ENCODE peak calls at places on chromosomes 3 and 15, in four cellular contexts. E is heart left ventricle, K is BE2C, H is ovary. S is an unnamed sample. For H3K9me3 and H3K36me3, the result is how much of the 10 kb centered on the place peaks cover.

GRCh38 chr3:126749547-126749875 is 45.5 kb downstream of the CHCHD6 start:
- DNase-seq in H (no peak), E (no peak), K (no peak), S (no peak)

GRCh38 chr3:10933958-10934481 is 58.5 kb upstream of the SLC6A1 start:
- DNase-seq in H (no peak), E (no peak), K (no peak), S (peak)

GRCh38 chr3:174640932-174641331 is 218.2 kb upstream of the NAALADL2 start:
- DNase-seq in E (no peak), K (no peak), H (no peak), S (no peak)

GRCh38 chr3:51408021-51408420 is 16.9 kb downstream of the RBM15B start:
- DNase-seq in E (no peak), H (no peak), K (no peak), S (no peak)

GRCh38 chr15:55407631-55407948 is 569 bp downstream of the CCPG1 start:
- DNase-seq in K (no peak), E (no peak), H (no peak), S (peak)

GRCh38 chr15:72227720-72228119 is 3.3 kb downstream of the PKM start:
- DNase-seq in H (no peak), K (no peak), E (no peak), S (no peak)

GRCh38 chr15:51004103-51004536 is 90.6 kb downstream of the TNFAIP8L3 start:
- DNase-seq in H (no peak), E (no peak), K (no peak), S (no peak)

GRCh38 chr15:70555713-70556112 is 207.6 kb downstream of the UACA start:
- DNase-seq in K (no peak), H (no peak), E (no peak), S (no peak)

GRCh38 chr3:124429129-124429815 is 301.0 kb upstream of the UMPS start:
- DNase-seq in H (no peak), K (no peak), E (no peak), S (no peak)

GRCh38 chr15:61946778-61947177 is 113.5 kb downstream of the VPS13C start:
- DNase-seq in H (no peak), E (no peak), K (no peak), S (no peak)

GRCh38 chr15:70329179-70329578 is 231.5 kb upstream of the TLE3 start:
- DNase-seq in H (no peak), K (no peak), E (no peak), S (no peak)

GRCh38 chr3:9793161-9793781 is 389 bp downstream of the ARPC4 start:
- DNase-seq in H (no peak), K (no peak), E (no peak), S (peak)

GRCh38 chr3:118618247-118619040 is 416.2 kb downstream of the IGSF11 start:
- DNase-seq in E (no peak), K (no peak), H (no peak), S (no peak)

GRCh38 chr15:74780983-74781672 is 752 bp upstream of the CSK start:
- DNase-seq in E (no peak), K (no peak), H (no peak), S (peak)

GRCh38 chr3:109188726-109189125 is 52.2 kb downstream of the C3orf85 start:
- DNase-seq in K (peak), E (no peak), H (no peak), S (no peak)

GRCh38 chr15:80502782-80503181 is 98.6 kb downstream of the ARNT2 start:
- DNase-seq in H (no peak), K (no peak), E (no peak), S (no peak)

GRCh38 chr3:164791263-164791662 is 287.0 kb downstream of the SI start:
- DNase-seq in H (no peak), E (no peak), K (no peak), S (no peak)

GRCh38 chr15:29883126-29883525 is 60.9 kb upstream of the TJP1 start:
- DNase-seq in E (no peak), K (no peak), H (no peak), S (no peak)

GRCh38 chr3:133515127-133515526 is 58.4 kb upstream of the CDV3 start:
- DNase-seq in K (no peak), H (no peak), E (no peak), S (no peak)

GRCh38 chr3:157248590-157249425 is 88.9 kb upstream of the CCNL1 start:
- DNase-seq in K (no peak), H (no peak), E (peak), S (peak)

GRCh38 chr3:132399054-132399929 is 18.0 kb upstream of the DNAJC13 start:
- DNase-seq in E (no peak), H (no peak), K (peak), S (peak)

GRCh38 chr3:66348696-66349095 is 127.9 kb downstream of the SLC25A26 start:
- DNase-seq in H (no peak), E (no peak), K (no peak), S (no peak)

GRCh38 chr3:172224560-172225214 is 185.3 kb downstream of the FNDC3B start:
- DNase-seq in H (no peak), K (no peak), E (no peak), S (no peak)

GRCh38 chr15:80342148-80342547 is 62.0 kb upstream of the ARNT2 start:
- DNase-seq in K (no peak), E (no peak), H (no peak), S (no peak)

GRCh38 chr3:136296960-136297359 is 46.8 kb downstream of the PCCB start:
- DNase-seq in H (no peak), K (no peak), E (no peak), S (no peak)

GRCh38 chr3:43995078-43995928 is 246.4 kb upstream of the TOPAZ1 start:
- DNase-seq in H (no peak), E (no peak), K (peak), S (peak)

GRCh38 chr3:60826511-60826910 is 424.7 kb downstream of the FHIT start:
- DNase-seq in H (no peak), K (no peak), E (no peak), S (no peak)

GRCh38 chr3:11651900-11652299 is 8.2 kb upstream of the VGLL4 start:
- DNase-seq in E (no peak), K (no peak), H (no peak), S (peak)

GRCh38 chr3:197847866-197848401 is 56.9 kb downstream of the LRCH3 start:
- DNase-seq in E (no peak), K (no peak), H (no peak), S (peak)

GRCh38 chr3:138935864-138936762 is 10.8 kb downstream of the FOXL2 start:
- DNase-seq in H (peak), K (peak), E (peak), S (peak)

GRCh38 chr15:73599934-73600333 is 33.3 kb downstream of the NPTN start:
- DNase-seq in K (no peak), E (no peak), H (no peak), S (no peak)

GRCh38 chr15:95843241-95843851 is 487.2 kb upstream of the NR2F2 start:
- DNase-seq in K (no peak), E (no peak), H (no peak), S (no peak)

GRCh38 chr3:10262027-10262426 is 13.8 kb downstream of the TATDN2 start:
- DNase-seq in E (no peak), K (no peak), H (no peak), S (no peak)

GRCh38 chr15:57479005-57479404 is 102.7 kb downstream of the CGNL1 start:
- DNase-seq in K (no peak), E (no peak), H (no peak), S (no peak)

GRCh38 chr15:55196458-55197361 is at the start of gene RSL24D1:
- DNase-seq in H (peak), E (peak), K (peak), S (peak)

GRCh38 chr3:61560452-61561373 is 658 bp upstream of the PTPRG start:
- DNase-seq in H (peak), E (peak), K (peak), S (peak)

GRCh38 chr3:52439426-52440248 is 5.3 kb downstream of the SEMA3G start:
- DNase-seq in H (no peak), K (no peak), E (peak), S (no peak)

GRCh38 chr3:27971600-27971999 is 249.5 kb upstream of the EOMES start:
- DNase-seq in H (no peak), K (no peak), E (no peak), S (no peak)

GRCh38 chr15:25183581-25184330 is 229.0 kb downstream of the SNRPN start:
- DNase-seq in H (peak), E (peak), K (no peak), S (peak)

GRCh38 chr15:25185156-25185710 is 230.4 kb downstream of the SNRPN start:
- DNase-seq in E (peak), K (no peak), H (no peak), S (peak)

GRCh38 chr15:25182736-25183445 is 228.1 kb downstream of the SNRPN start:
- DNase-seq in K (peak), H (peak), E (peak), S (peak)

GRCh38 chr15:25185791-25186190 is 231.0 kb downstream of the SNRPN start:
- DNase-seq in K (no peak), E (peak), H (peak), S (peak)

DNA sequence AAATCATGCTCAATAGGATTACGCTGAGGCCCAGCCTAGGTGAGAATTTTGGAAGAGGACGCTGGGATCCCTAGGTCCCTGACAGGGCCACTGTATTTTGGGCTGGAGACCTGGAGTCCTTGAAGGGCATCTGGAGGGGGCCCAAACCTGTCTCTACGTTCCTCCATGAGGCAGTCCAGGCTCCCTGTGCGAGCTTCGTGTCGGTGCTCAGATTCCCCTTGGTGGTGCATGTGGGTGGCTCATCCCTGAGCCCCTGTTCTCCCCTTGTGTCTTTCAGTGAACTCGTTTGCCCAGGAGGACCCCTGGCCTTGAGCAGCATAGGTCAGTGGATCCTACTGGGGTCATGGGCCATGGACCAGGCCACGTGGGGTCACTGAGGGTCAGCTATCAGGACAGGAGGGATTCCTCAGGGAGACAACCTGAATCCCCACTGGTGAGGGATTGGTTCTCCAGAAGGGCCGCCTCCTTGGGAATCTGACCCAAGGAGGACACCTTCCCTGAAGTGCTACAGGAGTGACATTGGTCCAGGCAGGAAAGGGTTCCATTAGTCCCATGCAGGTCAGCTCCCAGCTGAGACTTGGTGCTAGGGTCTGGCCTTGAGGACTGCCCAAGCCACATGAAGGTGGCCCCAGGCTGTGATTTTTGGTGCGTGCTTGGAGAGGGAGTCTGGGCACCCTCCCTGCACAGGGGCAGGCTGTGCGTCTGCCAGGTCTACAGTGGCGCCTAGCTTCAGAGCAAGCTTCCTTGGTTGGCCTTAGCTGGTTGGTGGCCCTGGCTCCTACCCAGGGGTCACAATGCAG is 229.8 kb downstream of the SNRPN start:
- DNase-seq in H (no peak), E (peak), K (no peak), S (peak)
- H3K9me3 ChIP-seq in H (under half), E (under half), K (under half), S (under half)

DNA sequence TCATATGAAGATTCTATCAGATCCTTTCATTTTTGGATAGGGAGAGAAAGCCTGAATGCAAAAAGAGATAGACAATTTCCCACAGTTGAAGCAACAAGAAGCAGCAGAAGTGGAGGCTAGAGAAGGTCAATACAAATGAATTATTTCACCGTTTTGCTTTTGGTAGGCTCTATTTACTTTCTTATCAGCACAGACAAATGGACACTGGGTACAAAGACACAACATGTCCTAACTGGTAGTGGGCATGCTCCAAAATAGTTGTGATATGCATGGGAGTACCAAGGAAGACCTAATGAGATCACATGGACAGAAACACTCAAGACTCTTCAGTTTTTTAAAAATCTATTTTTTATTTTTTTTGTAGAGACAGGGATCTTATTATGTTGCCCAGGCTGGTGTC is 99.4 kb downstream of the XRN1 start:
- DNase-seq in K (no peak), H (no peak), E (no peak), S (no peak)
- H3K36me3 ChIP-seq in K (under half), H (under half), E (under half), S (under half)

GRCh38 chr3:104279617-104280016 is 1087.1 kb upstream of the ALCAM start:
- DNase-seq in K (no peak), E (no peak), H (no peak), S (peak)

GRCh38 chr3:104286645-104287044 is 1080.1 kb upstream of the ALCAM start:
- DNase-seq in K (no peak), E (no peak), H (no peak), S (no peak)

GRCh38 chr3:104281713-104282112 is 1085.0 kb upstream of the ALCAM start:
- DNase-seq in K (no peak), H (no peak), E (no peak), S (no peak)
- H3K9me3 ChIP-seq in K (under half), H (under half), E (under half), S (under half)

GRCh38 chr3:129555176-129555575 is 12.2 kb downstream of the H1-8 start:
- DNase-seq in E (peak), H (no peak), K (peak), S (no peak)

GRCh38 chr3:129555616-129556357 is 12.8 kb downstream of the H1-8 start:
- DNase-seq in K (peak), E (peak), H (no peak), S (no peak)

GRCh38 chr3:129553771-129554170 is 10.8 kb downstream of the H1-8 start:
- DNase-seq in E (peak), K (peak), H (no peak), S (no peak)

GRCh38 chr3:129553171-129553570 is 10.2 kb downstream of the H1-8 start:
- DNase-seq in H (no peak), E (peak), K (peak), S (no peak)

DNA sequence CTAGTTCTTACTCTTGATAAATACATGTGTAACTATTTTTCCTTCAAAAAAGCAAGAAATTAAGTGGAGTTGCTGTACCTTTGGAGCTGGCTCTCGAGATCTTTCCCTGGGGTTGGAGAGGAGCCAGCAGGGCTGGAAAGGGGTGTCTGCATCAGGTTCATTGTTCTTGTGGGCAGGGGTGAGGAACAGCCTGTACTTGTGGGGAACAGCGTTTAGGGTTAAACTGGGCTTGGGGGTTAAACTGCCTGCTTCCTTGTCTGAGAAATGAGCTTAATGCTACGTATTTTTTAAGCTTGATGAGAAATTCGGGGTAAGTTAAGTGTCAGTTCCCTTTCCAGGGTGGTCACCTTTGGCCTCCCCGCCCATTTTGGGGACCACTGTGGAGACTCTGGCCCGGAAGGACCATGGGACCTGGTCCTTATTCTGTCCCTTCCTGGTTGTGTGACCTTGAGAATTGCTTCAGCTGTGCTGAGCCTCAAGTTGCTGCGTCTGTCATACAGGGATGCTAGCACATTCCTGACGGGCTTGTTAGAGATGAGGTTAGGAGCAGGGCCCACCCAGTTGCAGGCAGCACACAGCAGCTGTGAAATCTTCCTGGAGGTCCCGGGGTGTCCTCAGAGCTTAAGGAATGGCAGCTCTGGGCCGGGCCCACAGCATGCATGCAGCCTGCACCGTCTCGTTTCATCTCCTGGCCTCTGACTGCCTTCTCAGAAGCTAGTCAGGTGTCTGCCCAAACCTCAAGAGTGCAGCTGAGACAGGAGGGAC is 11.6 kb downstream of the H1-8 start:
- DNase-seq in K (peak), H (no peak), E (peak), S (no peak)
- H3K36me3 ChIP-seq in K (under half), H (under half), E (under half), S (under half)

GRCh38 chr15:82851331-82851850 is 42.0 kb downstream of the WHAMM start:
- DNase-seq in K (no peak), E (no peak), H (no peak), S (no peak)
- H3K9me3 ChIP-seq in K (under half), E (under half), H (under half), S (under half)

GRCh38 chr15:42352401-42352800 is 6.9 kb upstream of the CAPN3 start:
- DNase-seq in K (no peak), E (no peak), H (no peak), S (no peak)
- H3K36me3 ChIP-seq in K (under half), E (under half), H (under half), S (under half)

GRCh38 chr15:87167706-87168105 is 1088.0 kb downstream of the AGBL1 start:
- DNase-seq in K (no peak), E (no peak), H (no peak), S (no peak)

DNA sequence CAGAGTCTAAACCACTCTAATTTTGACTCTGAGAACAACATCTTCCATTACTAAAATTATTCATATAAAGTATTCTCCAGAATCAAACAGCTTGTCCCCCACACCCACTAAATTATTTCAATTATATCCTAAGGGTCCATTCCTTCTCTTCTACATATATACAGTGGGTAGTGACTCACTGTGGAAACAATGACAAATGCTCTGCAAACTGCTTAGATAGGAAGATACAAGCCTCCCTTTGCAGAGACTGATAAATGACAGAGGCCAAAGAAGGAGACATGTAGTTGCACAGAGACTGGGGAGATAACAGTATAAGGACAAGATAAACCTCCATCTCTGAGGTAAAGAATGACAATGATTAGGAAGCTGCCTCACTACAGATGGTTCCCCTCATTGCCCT is 1087.4 kb downstream of the AGBL1 start:
- DNase-seq in E (no peak), K (no peak), H (no peak), S (no peak)
- H3K9me3 ChIP-seq in E (under half), K (under half), H (under half), S (under half)

DNA sequence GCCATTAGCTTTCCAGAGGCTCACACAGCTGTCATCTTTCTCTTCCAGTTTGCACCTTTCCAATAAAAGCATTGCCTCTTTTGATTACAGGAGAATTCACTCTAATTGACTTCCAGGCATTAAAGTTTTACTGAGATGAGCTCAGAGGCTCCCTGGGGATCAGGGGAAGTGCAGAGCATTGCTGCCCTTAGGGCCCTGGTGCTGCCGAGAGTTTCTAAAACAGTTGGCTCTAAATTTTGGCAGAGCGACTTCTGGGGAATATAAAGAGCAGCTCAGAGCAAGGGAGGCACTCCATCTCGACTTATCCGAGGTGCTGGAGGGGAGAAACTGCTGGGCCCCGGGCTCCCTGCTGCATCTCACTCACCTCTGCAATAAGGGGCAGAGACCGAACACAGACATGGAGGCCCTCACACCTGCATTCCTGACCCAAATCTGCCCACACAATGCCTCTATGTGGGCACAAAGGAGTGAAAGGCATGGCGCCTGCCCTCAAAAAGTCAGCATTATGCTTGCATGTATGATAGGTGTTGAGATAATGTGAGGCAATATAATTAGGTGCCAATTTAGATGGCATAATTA is 61.7 kb downstream of the SCN11A start:
- DNase-seq in H (no peak), E (no peak), K (peak), S (peak)
- H3K36me3 ChIP-seq in H (under half), E (under half), K (under half), S (under half)

DNA sequence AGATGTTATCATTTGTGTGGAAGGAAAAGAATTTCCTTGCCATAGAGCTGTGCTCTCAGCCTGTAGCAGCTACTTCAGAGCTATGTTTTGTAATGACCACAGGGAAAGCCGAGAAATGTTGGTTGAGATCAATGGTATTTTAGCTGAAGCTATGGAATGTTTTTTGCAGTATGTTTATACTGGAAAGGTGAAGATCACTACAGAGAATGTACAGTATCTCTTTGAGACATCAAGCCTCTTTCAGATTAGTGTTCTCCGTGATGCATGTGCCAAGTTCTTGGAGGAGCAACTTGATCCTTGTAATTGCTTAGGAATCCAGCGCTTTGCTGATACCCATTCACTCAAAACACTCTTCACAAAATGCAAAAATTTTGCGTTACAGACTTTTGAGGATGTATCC is 15.1 kb downstream of the KLHL24 start:
- DNase-seq in K (no peak), H (no peak), E (no peak), S (no peak)
- H3K9me3 ChIP-seq in K (under half), H (under half), E (under half), S (under half)